ENCODE peak calls at places on chromosomes 3 and 15, in four cellular contexts. C is mesendoderm, N is H9, V is H1. H is an unnamed sample.

GRCh38 chr3:173553635-173554280 is 156.2 kb downstream of the NLGN1 start:
- DNase-seq in C (peak; percentile 66), N (no peak), V (no peak), H (peak; percentile 42)

GRCh38 chr3:59774613-59775012 is 724.8 kb upstream of the CFAP20DC start:
- DNase-seq in C (no peak), N (no peak), V (no peak), H (peak; percentile 90)

GRCh38 chr15:60370105-60370803 is 27.5 kb downstream of the ANXA2 start:
- DNase-seq in C (no peak), N (no peak), V (no peak), H (no peak)

GRCh38 chr3:161149529-161149928 is 44.4 kb upstream of the B3GALNT1 start:
- DNase-seq in C (peak; percentile 41), N (no peak), V (no peak), H (no peak)

GRCh38 chr15:90901799-90902655 is 1.1 kb upstream of the MAN2A2 start:
- DNase-seq in C (peak; percentile 84), N (peak; percentile 77), V (no peak), H (peak; percentile 78)

GRCh38 chr15:69319384-69320375 is 21.0 kb downstream of the PAQR5 start:
- DNase-seq in C (peak; percentile 36), N (no peak), V (no peak), H (no peak)

GRCh38 chr3:46496745-46497555 is 826 bp upstream of the RTP3 start:
- DNase-seq in C (peak; percentile 64), N (peak; percentile 54), V (peak; percentile 36), H (peak; percentile 46)

GRCh38 chr15:78415284-78415683 is 22.7 kb upstream of the IREB2 start:
- DNase-seq in C (peak; percentile 39), N (no peak), V (no peak), H (no peak)

GRCh38 chr3:139388961-139389551 is 391 bp downstream of the COPB2 start:
- DNase-seq in C (no peak), N (no peak), V (no peak), H (no peak)

GRCh38 chr3:181720281-181720680 is 8.6 kb downstream of the SOX2 start:
- DNase-seq in C (no peak), N (no peak), V (no peak), H (no peak)

GRCh38 chr3:35679409-35680080 is 40.2 kb downstream of the ARPP21 start:
- DNase-seq in C (no peak), N (no peak), V (no peak), H (no peak)

GRCh38 chr3:67605377-67605776 is 49.0 kb downstream of the SUCLG2 start:
- DNase-seq in C (peak; percentile 80), N (no peak), V (peak; percentile 3), H (peak; percentile 83)

GRCh38 chr15:63473007-63473748 is 31.2 kb upstream of the USP3 start:
- DNase-seq in C (no peak), N (no peak), V (no peak), H (no peak)

GRCh38 chr15:28098766-28099554 is at the start of gene OCA2:
- DNase-seq in C (peak; percentile 81), N (peak; percentile 83), V (no peak), H (peak; percentile 30)

GRCh38 chr3:52298147-52299098 is 10.8 kb downstream of the GLYCTK start:
- DNase-seq in C (no peak), N (peak; percentile 44), V (no peak), H (no peak)

GRCh38 chr3:32098528-32098927 is 7.9 kb upstream of the GPD1L start:
- DNase-seq in C (no peak), N (no peak), V (no peak), H (no peak)

GRCh38 chr15:39128746-39129145 is 452.1 kb upstream of the THBS1 start:
- DNase-seq in C (no peak), N (no peak), V (no peak), H (no peak)

GRCh38 chr3:157594413-157594812 is 91.2 kb upstream of the VEPH1 start:
- DNase-seq in C (peak; percentile 28), N (peak; percentile 39), V (no peak), H (no peak)

GRCh38 chr3:172751188-172751571 is 654 bp downstream of the ECT2 start:
- DNase-seq in C (peak; percentile 56), N (no peak), V (no peak), H (peak; percentile 12)

GRCh38 chr3:131361464-131362421 is 19.8 kb upstream of the NUDT16 start:
- DNase-seq in C (peak; percentile 99), N (peak; percentile 99), V (peak; percentile 95), H (peak; percentile 10)

GRCh38 chr3:195159819-195160175 is 111.2 kb downstream of the XXYLT1 start:
- DNase-seq in C (no peak), N (no peak), V (no peak), H (peak; percentile 47)

GRCh38 chr3:40843208-40843624 is 318.5 kb downstream of the ZNF621 start:
- DNase-seq in C (no peak), N (no peak), V (no peak), H (no peak)

GRCh38 chr15:57237282-57237642 is 139.0 kb upstream of the CGNL1 start:
- DNase-seq in C (peak; percentile 50), N (no peak), V (no peak), H (no peak)

GRCh38 chr3:40975711-40976121 is 223.6 kb upstream of the CTNNB1 start:
- DNase-seq in C (no peak), N (no peak), V (no peak), H (no peak)

GRCh38 chr3:45761831-45762230 is 34.5 kb downstream of the SLC6A20 start:
- DNase-seq in C (no peak), N (no peak), V (no peak), H (no peak)

GRCh38 chr3:128726691-128727031 is 678 bp downstream of the RAB7A start:
- DNase-seq in C (peak; percentile 59), N (no peak), V (no peak), H (peak; percentile 87)

GRCh38 chr3:129676985-129677384 is 70.5 kb upstream of the PLXND1 start:
- DNase-seq in C (no peak), N (no peak), V (no peak), H (no peak)

GRCh38 chr3:153980252-153980590 is 141.0 kb upstream of the ARHGEF26 start:
- DNase-seq in C (peak; percentile 27), N (no peak), V (no peak), H (no peak)

GRCh38 chr3:29195055-29195454 is 85.8 kb upstream of the RBMS3 start:
- DNase-seq in C (no peak), N (no peak), V (no peak), H (peak; percentile 67)

GRCh38 chr3:76387000-76387399 is 601.7 kb upstream of the ZNF717 start:
- DNase-seq in C (peak; percentile 6), N (no peak), V (no peak), H (no peak)

GRCh38 chr3:189677667-189678066 is 46.5 kb downstream of the TP63 start:
- DNase-seq in C (no peak), N (no peak), V (no peak), H (no peak)

DNA sequence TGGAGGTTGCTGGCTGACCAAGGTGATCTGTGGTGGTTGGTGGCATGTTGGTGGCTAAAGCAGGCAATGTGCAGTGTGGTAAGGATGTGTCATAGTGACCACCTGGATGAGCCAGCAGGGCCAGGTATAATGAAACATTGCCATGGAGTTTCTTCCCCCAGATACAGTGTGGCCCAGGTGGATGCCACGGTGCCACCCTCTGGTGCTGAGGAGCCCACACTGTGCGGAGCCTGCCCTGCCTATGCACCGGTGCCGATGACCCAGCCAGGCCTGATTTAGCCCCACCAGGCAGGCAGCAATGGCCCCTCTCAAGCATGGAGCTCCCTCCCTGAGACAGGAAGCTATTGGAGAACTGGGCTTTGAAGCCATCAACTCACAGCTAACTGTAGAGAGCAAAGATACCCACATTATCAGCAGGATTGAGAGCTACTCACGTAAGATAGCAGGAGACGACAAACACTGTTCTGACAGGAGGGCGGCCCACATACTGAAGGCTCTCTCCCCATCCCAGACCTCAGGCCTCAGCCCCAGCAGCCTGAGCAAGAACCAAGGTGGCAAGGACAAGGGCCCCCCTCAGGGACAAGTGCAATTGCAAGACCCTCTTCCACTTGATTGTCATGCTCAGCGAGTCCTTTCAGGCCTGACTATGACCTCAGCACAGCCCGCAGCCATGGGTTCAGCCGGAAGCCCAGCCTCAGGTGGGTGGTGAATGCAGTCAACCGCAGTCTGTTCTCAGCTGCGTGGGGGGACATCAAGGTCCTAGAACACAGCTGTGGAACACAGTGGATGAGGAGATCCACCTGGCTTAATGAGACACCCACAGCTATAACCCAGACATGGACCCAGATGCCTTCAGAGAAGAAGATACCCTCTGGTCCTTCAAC is 82.8 kb upstream of the CDV3 start:
- DNase-seq in C (no peak), N (no peak), V (no peak), H (no peak)
- H3K56ac ChIP-seq in C (no peak overlapping the region), N (no peak overlapping the region), V (no peak overlapping the region), H (no peak overlapping the region)

GRCh38 chr3:55842204-55842603 is 355.1 kb upstream of the WNT5A start:
- DNase-seq in C (no peak), N (no peak), V (no peak), H (no peak)
- H3K56ac ChIP-seq in C (no peak overlapping the region), N (no peak overlapping the region), V (no peak overlapping the region), H (no peak overlapping the region)

DNA sequence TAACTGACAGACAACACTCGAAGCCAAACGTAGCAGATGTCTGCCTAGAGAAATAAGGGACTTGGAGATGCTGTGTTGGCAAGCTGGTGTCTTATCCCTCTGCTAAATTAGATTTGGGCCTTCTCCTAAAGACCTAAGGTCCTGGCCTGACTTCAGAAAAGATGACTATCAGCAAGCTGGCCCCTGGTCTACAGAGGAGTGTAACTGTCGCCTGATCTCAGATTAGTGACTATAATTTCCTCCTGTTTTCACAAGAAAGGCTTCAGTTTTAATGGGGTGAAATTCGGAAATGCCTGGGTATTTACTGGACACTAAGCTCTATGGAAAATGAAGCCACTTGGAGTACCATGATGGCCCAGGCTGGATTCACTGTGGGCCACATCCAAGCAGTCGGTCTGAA is 53.1 kb upstream of the SLC7A14 start:
- DNase-seq in C (no peak), N (no peak), V (no peak), H (no peak)
- H3K56ac ChIP-seq in C (no peak overlapping the region), N (no peak overlapping the region), V (no peak overlapping the region), H (no peak overlapping the region)

GRCh38 chr15:73600413-73601050 is 32.7 kb downstream of the NPTN start:
- DNase-seq in C (no peak), N (no peak), V (no peak), H (no peak)
- H3K56ac ChIP-seq in C (no peak overlapping the region), N (no peak overlapping the region), V (no peak overlapping the region), H (no peak overlapping the region)

GRCh38 chr3:113753376-113753985 is 6.6 kb downstream of the ATP6V1A start:
- DNase-seq in C (peak; percentile 74), N (no peak), V (no peak), H (no peak)
- H3K56ac ChIP-seq in C (no peak overlapping the region), N (no peak overlapping the region), V (no peak overlapping the region), H (no peak overlapping the region)

DNA sequence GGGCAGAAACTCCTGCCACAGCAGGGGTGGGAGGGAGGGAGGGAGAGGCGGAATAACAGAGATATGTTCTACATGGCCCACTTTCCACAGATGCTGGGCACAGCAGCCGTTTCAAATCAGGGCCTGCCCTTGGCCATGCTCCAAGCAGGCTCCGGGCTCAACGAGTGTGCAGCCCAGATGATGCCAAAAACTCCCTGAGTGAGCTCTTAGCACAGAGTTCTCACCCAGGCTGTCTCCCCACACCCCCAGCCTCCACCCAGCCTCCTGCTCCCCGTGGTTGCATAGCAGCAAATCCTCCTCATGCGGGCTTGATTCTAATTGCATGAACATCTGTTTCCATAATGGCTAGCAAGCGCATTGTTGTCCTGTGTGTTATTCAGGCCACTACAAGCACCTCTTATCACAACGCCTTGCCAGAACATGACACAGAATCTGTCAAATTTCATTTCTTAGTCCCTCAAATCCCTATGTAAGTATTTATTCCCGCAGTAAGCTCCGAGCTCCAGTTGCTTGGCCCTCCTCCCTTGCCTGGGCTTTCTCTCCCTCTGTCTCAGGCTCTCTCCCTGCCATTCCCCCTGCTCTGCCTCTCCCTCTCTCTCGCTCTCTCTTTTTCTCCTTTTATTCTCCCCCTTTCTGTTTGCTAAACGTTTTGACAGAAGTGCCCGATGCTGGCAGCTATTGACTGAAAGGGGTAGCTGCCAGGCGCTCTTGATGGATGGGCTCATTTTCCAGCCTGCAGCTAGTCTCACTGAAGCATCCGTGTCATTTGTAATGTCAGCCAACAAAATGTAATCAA is 306.4 kb downstream of the IL20RB start:
- DNase-seq in C (no peak), N (no peak), V (no peak), H (no peak)
- H3K56ac ChIP-seq in C (no peak overlapping the region), N (no peak overlapping the region), V (no peak overlapping the region), H (no peak overlapping the region)